ENCODE peak calls at places on chromosomes 12 and 14, in eight cellular contexts. One of them, this sample, is unnamed.

GRCh38 chr12:25997401-25997973 is 39.0 kb downstream of the RASSF8 start:
- DNase-seq in stimulated activated CD8-positive, alpha-beta memory T cell treated with anti-CD3 and anti-CD28 coated beads, Interleukin-7, amount 100 ng/mL, for 48 hours: no peak
- DNase-seq in D341Med: no peak
- DNase-seq in kidney glomerular epithelial cell: peak
- DNase-seq in GM12878: no peak
- DNase-seq in fibroblast of lung: peak
- DNase-seq in KBM-7: no peak
- DNase-seq in ELR: peak
- DNase-seq in this sample: peak

GRCh38 chr14:68703093-68703492 is 89.8 kb downstream of the ZFP36L1 start:
- DNase-seq in stimulated activated CD8-positive, alpha-beta memory T cell treated with anti-CD3 and anti-CD28 coated beads, Interleukin-7, amount 100 ng/mL, for 48 hours: no peak
- DNase-seq in D341Med: no peak
- DNase-seq in kidney glomerular epithelial cell: peak
- DNase-seq in GM12878: no peak
- DNase-seq in fibroblast of lung: peak
- DNase-seq in KBM-7: no peak
- DNase-seq in ELR: peak
- DNase-seq in this sample: no peak

GRCh38 chr14:91269076-91269991 is 24.8 kb upstream of the GPR68 start:
- DNase-seq in stimulated activated CD8-positive, alpha-beta memory T cell treated with anti-CD3 and anti-CD28 coated beads, Interleukin-7, amount 100 ng/mL, for 48 hours: no peak
- DNase-seq in D341Med: no peak
- DNase-seq in kidney glomerular epithelial cell: no peak
- DNase-seq in GM12878: no peak
- DNase-seq in fibroblast of lung: peak
- DNase-seq in KBM-7: no peak
- DNase-seq in ELR: no peak
- DNase-seq in this sample: no peak

GRCh38 chr14:103556976-103557758 is 5.3 kb downstream of the BAG5 start:
- DNase-seq in stimulated activated CD8-positive, alpha-beta memory T cell treated with anti-CD3 and anti-CD28 coated beads, Interleukin-7, amount 100 ng/mL, for 48 hours: no peak
- DNase-seq in D341Med: no peak
- DNase-seq in kidney glomerular epithelial cell: no peak
- DNase-seq in GM12878: no peak
- DNase-seq in fibroblast of lung: no peak
- DNase-seq in KBM-7: no peak
- DNase-seq in ELR: no peak
- DNase-seq in this sample: no peak

GRCh38 chr12:70660620-70661219 is 23.5 kb upstream of the PTPRB start:
- DNase-seq in stimulated activated CD8-positive, alpha-beta memory T cell treated with anti-CD3 and anti-CD28 coated beads, Interleukin-7, amount 100 ng/mL, for 48 hours: no peak
- DNase-seq in D341Med: no peak
- DNase-seq in kidney glomerular epithelial cell: peak
- DNase-seq in GM12878: no peak
- DNase-seq in fibroblast of lung: peak
- DNase-seq in KBM-7: no peak
- DNase-seq in ELR: peak
- DNase-seq in this sample: no peak

GRCh38 chr14:76348898-76349297 is 27.0 kb upstream of the ESRRB start:
- DNase-seq in stimulated activated CD8-positive, alpha-beta memory T cell treated with anti-CD3 and anti-CD28 coated beads, Interleukin-7, amount 100 ng/mL, for 48 hours: no peak
- DNase-seq in D341Med: no peak
- DNase-seq in kidney glomerular epithelial cell: peak
- DNase-seq in GM12878: no peak
- DNase-seq in fibroblast of lung: peak
- DNase-seq in KBM-7: peak
- DNase-seq in ELR: peak
- DNase-seq in this sample: peak

GRCh38 chr12:1453801-1454200 is 140.6 kb downstream of the FBXL14 start:
- DNase-seq in stimulated activated CD8-positive, alpha-beta memory T cell treated with anti-CD3 and anti-CD28 coated beads, Interleukin-7, amount 100 ng/mL, for 48 hours: no peak
- DNase-seq in D341Med: no peak
- DNase-seq in kidney glomerular epithelial cell: no peak
- DNase-seq in GM12878: no peak
- DNase-seq in fibroblast of lung: no peak
- DNase-seq in KBM-7: no peak
- DNase-seq in ELR: no peak
- DNase-seq in this sample: no peak

GRCh38 chr14:91299483-91300115 is 55.1 kb upstream of the GPR68 start:
- DNase-seq in stimulated activated CD8-positive, alpha-beta memory T cell treated with anti-CD3 and anti-CD28 coated beads, Interleukin-7, amount 100 ng/mL, for 48 hours: no peak
- DNase-seq in D341Med: no peak
- DNase-seq in kidney glomerular epithelial cell: no peak
- DNase-seq in GM12878: no peak
- DNase-seq in fibroblast of lung: no peak
- DNase-seq in KBM-7: no peak
- DNase-seq in ELR: no peak
- DNase-seq in this sample: no peak

GRCh38 chr12:51865757-51866270 is 17.3 kb upstream of the FIGNL2 start:
- DNase-seq in stimulated activated CD8-positive, alpha-beta memory T cell treated with anti-CD3 and anti-CD28 coated beads, Interleukin-7, amount 100 ng/mL, for 48 hours: no peak
- DNase-seq in D341Med: peak
- DNase-seq in kidney glomerular epithelial cell: no peak
- DNase-seq in GM12878: no peak
- DNase-seq in fibroblast of lung: no peak
- DNase-seq in KBM-7: no peak
- DNase-seq in ELR: no peak
- DNase-seq in this sample: no peak

GRCh38 chr12:3200779-3201738 is 123.9 kb downstream of the TSPAN9 start:
- DNase-seq in stimulated activated CD8-positive, alpha-beta memory T cell treated with anti-CD3 and anti-CD28 coated beads, Interleukin-7, amount 100 ng/mL, for 48 hours: no peak
- DNase-seq in D341Med: peak
- DNase-seq in kidney glomerular epithelial cell: no peak
- DNase-seq in GM12878: no peak
- DNase-seq in fibroblast of lung: peak
- DNase-seq in KBM-7: no peak
- DNase-seq in ELR: no peak
- DNase-seq in this sample: no peak

GRCh38 chr12:52020539-52021336 is 14.0 kb downstream of the TAMALIN start:
- DNase-seq in stimulated activated CD8-positive, alpha-beta memory T cell treated with anti-CD3 and anti-CD28 coated beads, Interleukin-7, amount 100 ng/mL, for 48 hours: no peak
- DNase-seq in D341Med: peak
- DNase-seq in kidney glomerular epithelial cell: peak
- DNase-seq in GM12878: no peak
- DNase-seq in fibroblast of lung: peak
- DNase-seq in KBM-7: peak
- DNase-seq in ELR: peak
- DNase-seq in this sample: peak

GRCh38 chr14:95536036-95536577 is 1.3 kb downstream of the GLRX5 start:
- DNase-seq in stimulated activated CD8-positive, alpha-beta memory T cell treated with anti-CD3 and anti-CD28 coated beads, Interleukin-7, amount 100 ng/mL, for 48 hours: no peak
- DNase-seq in D341Med: no peak
- DNase-seq in kidney glomerular epithelial cell: no peak
- DNase-seq in GM12878: no peak
- DNase-seq in fibroblast of lung: no peak
- DNase-seq in KBM-7: no peak
- DNase-seq in ELR: no peak
- DNase-seq in this sample: no peak

GRCh38 chr14:95516554-95517209 is at the start of gene SYNE3:
- DNase-seq in stimulated activated CD8-positive, alpha-beta memory T cell treated with anti-CD3 and anti-CD28 coated beads, Interleukin-7, amount 100 ng/mL, for 48 hours: no peak
- DNase-seq in D341Med: peak
- DNase-seq in kidney glomerular epithelial cell: no peak
- DNase-seq in GM12878: no peak
- DNase-seq in fibroblast of lung: no peak
- DNase-seq in KBM-7: no peak
- DNase-seq in ELR: peak
- DNase-seq in this sample: peak

GRCh38 chr12:47615711-47616110 is 90.1 kb downstream of the RPAP3 start:
- DNase-seq in stimulated activated CD8-positive, alpha-beta memory T cell treated with anti-CD3 and anti-CD28 coated beads, Interleukin-7, amount 100 ng/mL, for 48 hours: no peak
- DNase-seq in D341Med: no peak
- DNase-seq in kidney glomerular epithelial cell: no peak
- DNase-seq in GM12878: no peak
- DNase-seq in fibroblast of lung: no peak
- DNase-seq in KBM-7: no peak
- DNase-seq in ELR: no peak
- DNase-seq in this sample: no peak

GRCh38 chr12:48350249-48351021 is at the start of gene ZNF641:
- DNase-seq in stimulated activated CD8-positive, alpha-beta memory T cell treated with anti-CD3 and anti-CD28 coated beads, Interleukin-7, amount 100 ng/mL, for 48 hours: peak
- DNase-seq in D341Med: peak
- DNase-seq in kidney glomerular epithelial cell: peak
- DNase-seq in GM12878: no peak
- DNase-seq in fibroblast of lung: peak
- DNase-seq in KBM-7: peak
- DNase-seq in ELR: peak
- DNase-seq in this sample: peak

GRCh38 chr12:78441737-78442453 is 422.7 kb upstream of the SYT1 start:
- DNase-seq in stimulated activated CD8-positive, alpha-beta memory T cell treated with anti-CD3 and anti-CD28 coated beads, Interleukin-7, amount 100 ng/mL, for 48 hours: no peak
- DNase-seq in D341Med: no peak
- DNase-seq in kidney glomerular epithelial cell: no peak
- DNase-seq in GM12878: no peak
- DNase-seq in fibroblast of lung: peak
- DNase-seq in KBM-7: no peak
- DNase-seq in ELR: peak
- DNase-seq in this sample: no peak

GRCh38 chr12:4441355-4442330 is 4.0 kb downstream of the FGF6 start:
- DNase-seq in stimulated activated CD8-positive, alpha-beta memory T cell treated with anti-CD3 and anti-CD28 coated beads, Interleukin-7, amount 100 ng/mL, for 48 hours: no peak
- DNase-seq in D341Med: no peak
- DNase-seq in kidney glomerular epithelial cell: no peak
- DNase-seq in GM12878: no peak
- DNase-seq in fibroblast of lung: no peak
- DNase-seq in KBM-7: peak
- DNase-seq in ELR: no peak
- DNase-seq in this sample: peak

GRCh38 chr12:124170756-124171155 is 124.1 kb upstream of the RFLNA start:
- DNase-seq in stimulated activated CD8-positive, alpha-beta memory T cell treated with anti-CD3 and anti-CD28 coated beads, Interleukin-7, amount 100 ng/mL, for 48 hours: no peak
- DNase-seq in D341Med: no peak
- DNase-seq in kidney glomerular epithelial cell: no peak
- DNase-seq in GM12878: no peak
- DNase-seq in fibroblast of lung: no peak
- DNase-seq in KBM-7: no peak
- DNase-seq in ELR: no peak
- DNase-seq in this sample: no peak

GRCh38 chr14:75252254-75252837 is 26.3 kb upstream of the FOS start:
- DNase-seq in stimulated activated CD8-positive, alpha-beta memory T cell treated with anti-CD3 and anti-CD28 coated beads, Interleukin-7, amount 100 ng/mL, for 48 hours: no peak
- DNase-seq in D341Med: no peak
- DNase-seq in kidney glomerular epithelial cell: no peak
- DNase-seq in GM12878: no peak
- DNase-seq in fibroblast of lung: no peak
- DNase-seq in KBM-7: no peak
- DNase-seq in ELR: no peak
- DNase-seq in this sample: no peak

GRCh38 chr14:96638041-96638855 is 136.1 kb downstream of the PAPOLA start:
- DNase-seq in stimulated activated CD8-positive, alpha-beta memory T cell treated with anti-CD3 and anti-CD28 coated beads, Interleukin-7, amount 100 ng/mL, for 48 hours: no peak
- DNase-seq in D341Med: peak
- DNase-seq in kidney glomerular epithelial cell: no peak
- DNase-seq in GM12878: no peak
- DNase-seq in fibroblast of lung: no peak
- DNase-seq in KBM-7: no peak
- DNase-seq in ELR: no peak
- DNase-seq in this sample: no peak

GRCh38 chr12:65156366-65156831 is 13.0 kb upstream of the LEMD3 start:
- DNase-seq in stimulated activated CD8-positive, alpha-beta memory T cell treated with anti-CD3 and anti-CD28 coated beads, Interleukin-7, amount 100 ng/mL, for 48 hours: no peak
- DNase-seq in D341Med: no peak
- DNase-seq in kidney glomerular epithelial cell: no peak
- DNase-seq in GM12878: peak
- DNase-seq in fibroblast of lung: no peak
- DNase-seq in KBM-7: peak
- DNase-seq in ELR: no peak
- DNase-seq in this sample: no peak

GRCh38 chr12:121250359-121250758 is 40.4 kb downstream of the P2RX4 start:
- DNase-seq in stimulated activated CD8-positive, alpha-beta memory T cell treated with anti-CD3 and anti-CD28 coated beads, Interleukin-7, amount 100 ng/mL, for 48 hours: no peak
- DNase-seq in D341Med: no peak
- DNase-seq in kidney glomerular epithelial cell: no peak
- DNase-seq in GM12878: no peak
- DNase-seq in fibroblast of lung: no peak
- DNase-seq in KBM-7: no peak
- DNase-seq in ELR: no peak
- DNase-seq in this sample: no peak

GRCh38 chr12:94925206-94925605 is 78.3 kb downstream of the NDUFA12 start:
- DNase-seq in stimulated activated CD8-positive, alpha-beta memory T cell treated with anti-CD3 and anti-CD28 coated beads, Interleukin-7, amount 100 ng/mL, for 48 hours: no peak
- DNase-seq in D341Med: no peak
- DNase-seq in kidney glomerular epithelial cell: no peak
- DNase-seq in GM12878: no peak
- DNase-seq in fibroblast of lung: no peak
- DNase-seq in KBM-7: no peak
- DNase-seq in ELR: no peak
- DNase-seq in this sample: no peak

GRCh38 chr14:36520601-36521525 is 831 bp upstream of the NKX2-1 start:
- DNase-seq in stimulated activated CD8-positive, alpha-beta memory T cell treated with anti-CD3 and anti-CD28 coated beads, Interleukin-7, amount 100 ng/mL, for 48 hours: no peak
- DNase-seq in D341Med: peak
- DNase-seq in kidney glomerular epithelial cell: no peak
- DNase-seq in GM12878: no peak
- DNase-seq in fibroblast of lung: peak
- DNase-seq in KBM-7: peak
- DNase-seq in ELR: peak
- DNase-seq in this sample: no peak

GRCh38 chr14:95329941-95330340 is 10.2 kb upstream of the CLMN start:
- DNase-seq in stimulated activated CD8-positive, alpha-beta memory T cell treated with anti-CD3 and anti-CD28 coated beads, Interleukin-7, amount 100 ng/mL, for 48 hours: no peak
- DNase-seq in D341Med: no peak
- DNase-seq in kidney glomerular epithelial cell: no peak
- DNase-seq in GM12878: no peak
- DNase-seq in fibroblast of lung: no peak
- DNase-seq in KBM-7: no peak
- DNase-seq in ELR: no peak
- DNase-seq in this sample: no peak

GRCh38 chr12:77323778-77324415 is 258.5 kb upstream of the E2F7 start:
- DNase-seq in stimulated activated CD8-positive, alpha-beta memory T cell treated with anti-CD3 and anti-CD28 coated beads, Interleukin-7, amount 100 ng/mL, for 48 hours: no peak
- DNase-seq in D341Med: no peak
- DNase-seq in kidney glomerular epithelial cell: no peak
- DNase-seq in GM12878: no peak
- DNase-seq in fibroblast of lung: no peak
- DNase-seq in KBM-7: no peak
- DNase-seq in ELR: no peak
- DNase-seq in this sample: no peak

GRCh38 chr12:57890191-57891120 is 43.9 kb upstream of the CTDSP2 start:
- DNase-seq in stimulated activated CD8-positive, alpha-beta memory T cell treated with anti-CD3 and anti-CD28 coated beads, Interleukin-7, amount 100 ng/mL, for 48 hours: no peak
- DNase-seq in D341Med: no peak
- DNase-seq in kidney glomerular epithelial cell: peak
- DNase-seq in GM12878: no peak
- DNase-seq in fibroblast of lung: no peak
- DNase-seq in KBM-7: no peak
- DNase-seq in ELR: no peak
- DNase-seq in this sample: no peak

GRCh38 chr14:38616959-38617358 is 361.1 kb upstream of the CLEC14A start:
- DNase-seq in stimulated activated CD8-positive, alpha-beta memory T cell treated with anti-CD3 and anti-CD28 coated beads, Interleukin-7, amount 100 ng/mL, for 48 hours: no peak
- DNase-seq in D341Med: no peak
- DNase-seq in kidney glomerular epithelial cell: no peak
- DNase-seq in GM12878: no peak
- DNase-seq in fibroblast of lung: no peak
- DNase-seq in KBM-7: no peak
- DNase-seq in ELR: peak
- DNase-seq in this sample: no peak

GRCh38 chr12:116887897-116888296 is 6.7 kb upstream of the HRK start:
- DNase-seq in stimulated activated CD8-positive, alpha-beta memory T cell treated with anti-CD3 and anti-CD28 coated beads, Interleukin-7, amount 100 ng/mL, for 48 hours: no peak
- DNase-seq in D341Med: no peak
- DNase-seq in kidney glomerular epithelial cell: no peak
- DNase-seq in GM12878: no peak
- DNase-seq in fibroblast of lung: no peak
- DNase-seq in KBM-7: no peak
- DNase-seq in ELR: no peak
- DNase-seq in this sample: no peak

This sample was measured in A673.